ENCODE peak calls at places on chromosomes 6 and 20, in five cellular contexts. K, W, H, X and V are unnamed samples.

GRCh38 chr6:34791842-34792604 is at the start of gene BLTP3A:
- DNase-seq in H (peak; percentile 87), W (peak; percentile 78), X (peak; percentile 62), K (peak; percentile 94), V (peak; percentile 50)

GRCh38 chr6:162058281-162058875 is 669.2 kb downstream of the PRKN start:
- DNase-seq in W (no peak), H (no peak), K (peak; percentile 82), X (no peak), V (no peak)

GRCh38 chr6:157323924-157324276 is 581 bp upstream of the TMEM242 start:
- DNase-seq in W (peak; percentile 43), X (peak; percentile 81), K (peak; percentile 88), H (peak; percentile 91), V (peak; percentile 81)

GRCh38 chr6:142773859-142774258 is 171.1 kb downstream of the HIVEP2 start:
- DNase-seq in X (no peak), W (no peak), K (peak; percentile 20), H (no peak), V (no peak)

GRCh38 chr6:797479-798077 is 104.6 kb upstream of the EXOC2 start:
- DNase-seq in K (peak; percentile 77), H (peak; percentile 80), W (no peak), X (peak; percentile 67), V (peak; percentile 77)

GRCh38 chr6:34583461-34583860 is 27.3 kb upstream of the SPDEF start:
- DNase-seq in H (peak; percentile 64), K (no peak), W (no peak), X (no peak), V (no peak)

GRCh38 chr6:5302995-5303622 is 41.8 kb downstream of the FARS2 start:
- DNase-seq in W (peak; percentile 40), H (peak; percentile 88), K (peak; percentile 80), X (peak; percentile 5), V (no peak)

GRCh38 chr20:40571625-40572024 is 117.4 kb downstream of the MAFB start:
- DNase-seq in H (no peak), K (no peak), W (no peak), X (no peak), V (no peak)

GRCh38 chr20:30484009-30484748 is 773.3 kb upstream of the DEFB115 start:
- DNase-seq in K (no peak), W (no peak), H (no peak), X (no peak), V (no peak)

GRCh38 chr6:122323361-122323760 is 76.1 kb upstream of the HSF2 start:
- DNase-seq in X (no peak), H (no peak), W (no peak), K (no peak), V (no peak)

GRCh38 chr20:62914970-62915457 is 11.3 kb downstream of the DIDO1 start:
- DNase-seq in W (no peak), X (peak; percentile 19), H (peak; percentile 89), K (no peak), V (peak; percentile 33)

GRCh38 chr6:159267165-159267564 is 98.0 kb downstream of the FNDC1 start:
- DNase-seq in K (peak; percentile 30), W (no peak), H (peak; percentile 57), X (no peak), V (no peak)

GRCh38 chr20:41889125-41889870 is 271.1 kb upstream of the CHD6 start:
- DNase-seq in K (no peak), W (no peak), X (no peak), H (peak; percentile 4), V (no peak)

GRCh38 chr6:142530566-142530965 is 228.8 kb downstream of the ADGRG6 start:
- DNase-seq in W (no peak), H (no peak), K (no peak), X (no peak), V (no peak)

DNA sequence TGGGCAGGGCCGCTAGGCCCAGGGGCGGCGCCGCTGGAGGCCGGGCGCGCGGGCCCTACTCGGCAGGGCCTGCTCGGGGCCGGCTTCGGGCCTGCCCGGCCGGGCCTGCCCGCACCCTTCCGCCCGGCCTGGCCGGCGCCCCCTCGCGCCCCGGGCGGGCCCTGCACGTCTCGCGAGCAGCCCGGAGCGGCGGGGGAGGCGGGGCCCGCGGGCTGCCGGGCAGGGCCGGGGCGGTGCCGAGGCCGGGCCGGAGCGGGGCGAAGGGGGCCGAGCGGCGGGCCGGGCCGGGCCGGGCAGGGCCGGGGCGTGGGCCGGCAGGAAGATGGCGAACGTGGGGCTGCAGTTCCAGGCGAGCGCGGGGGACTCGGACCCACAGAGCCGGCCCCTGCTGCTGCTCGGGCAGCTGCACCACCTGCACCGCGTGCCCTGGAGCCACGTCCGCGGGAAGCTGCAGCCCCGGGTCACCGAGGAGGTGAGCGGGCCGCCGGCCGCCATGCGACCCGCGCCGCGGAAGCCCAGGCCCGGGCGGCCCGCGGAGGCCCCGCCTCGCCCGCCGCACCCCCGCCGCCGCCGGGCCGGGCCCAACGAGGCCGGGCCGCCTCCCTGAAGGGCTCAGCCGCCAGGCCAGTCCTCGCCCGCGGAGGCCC is at the start of gene NPEPL1:
- DNase-seq in X (peak; percentile 67), W (peak; percentile 74), H (peak; percentile 79), K (peak; percentile 91), V (peak; percentile 64)
- TF ChIP-seq CTCF in X (peak; percentile 45), W (no peak), H (peak; percentile 45), K (no peak), V (no peak)

GRCh38 chr6:33205172-33206026 is 944 bp downstream of the HSD17B8 start:
- DNase-seq in X (peak; percentile 64), H (peak; percentile 44), W (no peak), K (peak; percentile 55), V (no peak)
- TF ChIP-seq CTCF in X (no peak), H (peak; percentile 61), W (no peak), K (peak; percentile 10), V (no peak)

DNA sequence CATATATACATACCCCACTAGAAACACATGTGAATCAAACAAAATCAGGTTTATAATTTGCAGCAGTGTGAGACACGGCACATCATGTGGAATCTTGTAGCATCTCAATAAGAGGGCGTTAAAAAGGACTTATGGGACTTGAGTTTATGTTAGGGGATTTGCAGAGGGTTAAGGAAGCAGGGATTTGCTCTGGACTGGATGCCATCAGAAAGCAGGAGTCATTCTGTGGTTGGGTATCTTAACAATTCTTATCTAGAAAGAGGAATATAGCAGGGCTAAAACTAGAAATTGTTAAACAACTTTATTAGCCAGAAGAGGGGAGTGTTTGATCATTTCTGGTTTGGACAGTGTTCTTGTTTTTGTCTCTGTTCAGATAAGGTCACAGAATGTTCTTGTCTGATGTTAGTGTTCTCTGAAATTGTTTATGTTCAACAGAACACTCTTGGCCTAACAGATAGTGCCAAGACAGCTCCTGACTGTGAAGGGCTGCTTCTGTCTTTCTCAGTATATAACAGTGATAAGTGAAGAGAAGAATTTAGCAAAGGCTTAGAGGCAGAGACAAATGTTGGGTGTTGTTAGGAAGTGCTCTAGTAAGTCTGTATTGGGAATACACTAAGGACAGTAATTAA is 39.2 kb downstream of the LIN28B start:
- DNase-seq in X (peak; percentile 19), W (no peak), K (peak; percentile 35), H (no peak), V (peak; percentile 53)
- TF ChIP-seq CTCF in X (peak; percentile 27), W (no peak), K (peak; percentile 47), H (no peak), V (no peak)

DNA sequence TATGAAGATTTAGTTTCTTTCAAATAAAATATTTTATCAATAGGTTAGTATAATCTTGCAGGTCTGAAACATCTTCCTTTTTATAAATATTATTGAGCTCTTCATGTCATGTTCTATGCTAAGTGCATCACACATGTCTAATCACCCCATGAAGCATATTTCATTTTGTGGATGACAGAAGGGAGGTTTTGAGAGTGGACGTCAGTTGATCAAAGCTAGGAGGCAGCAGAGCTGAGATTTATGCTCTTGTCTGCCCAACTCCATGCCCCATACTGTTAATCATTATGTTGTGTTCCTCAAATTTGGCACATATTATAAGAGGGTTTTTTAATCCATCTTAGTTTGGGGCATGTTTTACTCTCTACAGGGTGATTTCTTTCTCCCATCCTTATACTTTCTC is 22.7 kb downstream of the DSE start:
- DNase-seq in H (no peak), X (no peak), W (no peak), K (no peak), V (no peak)
- TF ChIP-seq CTCF in H (peak; percentile 48), X (peak; percentile 7), W (no peak), K (no peak), V (peak; percentile 5)

GRCh38 chr20:24004470-24004869 is 15.9 kb upstream of the GGTLC1 start:
- DNase-seq in X (no peak), H (peak; percentile 11), W (no peak), K (no peak), V (no peak)
- TF ChIP-seq CTCF in X (no peak), H (no peak), W (no peak), K (no peak), V (no peak)

DNA sequence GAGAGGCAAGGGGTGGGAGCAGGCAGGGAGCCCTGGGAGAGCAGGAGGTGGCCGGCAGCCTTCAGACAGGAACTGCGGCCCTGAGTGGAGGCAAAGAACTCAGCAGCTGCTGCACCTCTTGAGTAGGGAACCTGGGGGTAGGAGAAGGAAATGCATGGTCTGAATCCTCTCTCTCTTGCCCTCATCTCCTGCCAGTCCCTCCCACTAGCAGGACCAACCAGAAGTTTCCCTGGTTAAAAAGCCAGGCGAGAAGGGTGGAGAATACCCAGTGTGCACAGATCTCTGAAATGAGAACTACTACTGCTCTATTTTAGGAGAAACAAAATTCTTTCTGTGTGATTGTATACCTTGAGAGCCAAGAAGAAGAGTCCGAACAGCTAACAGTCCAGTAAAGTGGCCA is 25.4 kb downstream of the WRNIP1 start:
- DNase-seq in H (peak; percentile 82), K (no peak), W (no peak), X (peak; percentile 85), V (peak; percentile 66)
- TF ChIP-seq CTCF in H (peak; percentile 18), K (no peak), W (no peak), X (peak; percentile 18), V (peak; percentile 31)

GRCh38 chr6:168908887-168909286 is 344.8 kb downstream of the THBS2 start:
- DNase-seq in H (no peak), X (peak; percentile 75), W (no peak), K (no peak), V (peak; percentile 94)
- TF ChIP-seq CTCF in H (no peak), X (peak; percentile 40), W (no peak), K (peak; percentile 32), V (peak; percentile 54)

GRCh38 chr20:38290829-38291581 is 13.0 kb upstream of the BPI start:
- DNase-seq in W (no peak), K (peak; percentile 59), H (peak; percentile 92), X (peak; percentile 95), V (peak; percentile 60)
- TF ChIP-seq CTCF in W (no peak), K (peak; percentile 44), H (peak; percentile 89), X (peak; percentile 69), V (peak; percentile 47)